ENCODE peak calls at places on chromosome 12, in seven cellular contexts. V is dorsolateral prefrontal cortex, J is OCI-LY7, R is astrocyte of the cerebellum, O is thoracic aorta, A is bronchial epithelial cell, S is cardiac fibroblast. P is an unnamed sample.

GRCh38 chr12:111268738-111269572 is 99.9 kb downstream of the PHETA1 start:
- DNase-seq in J (peak), A (no peak), R (no peak), S (peak), O (no peak), V (no peak), P (peak)

GRCh38 chr12:31005256-31005943 is 68.3 kb upstream of the DDX11 start:
- DNase-seq in O (no peak), R (no peak), S (no peak), V (no peak), A (no peak), J (no peak), P (no peak)

GRCh38 chr12:127143020-127143419 is 1124.0 kb upstream of the TMEM132C start:
- DNase-seq in R (no peak), O (no peak), V (no peak), A (no peak), S (no peak), J (no peak), P (peak)

GRCh38 chr12:49366652-49367380 is 446 bp upstream of the SPATS2 start:
- DNase-seq in R (peak), O (no peak), A (peak), S (peak), V (peak), J (peak), P (peak)

GRCh38 chr12:96416033-96416790 is 16.0 kb upstream of the CDK17 start:
- DNase-seq in R (no peak), V (no peak), S (peak), J (no peak), A (peak), O (no peak), P (no peak)

GRCh38 chr12:122067966-122068365 is 10.6 kb upstream of the MLXIP start:
- DNase-seq in J (peak), V (no peak), A (no peak), S (peak), O (no peak), R (peak), P (peak)

GRCh38 chr12:101670007-101670671 is 27.3 kb upstream of the CHPT1 start:
- DNase-seq in S (peak), V (no peak), A (peak), J (peak), O (no peak), R (peak), P (peak)

GRCh38 chr12:106112094-106112822 is 26.5 kb downstream of the NUAK1 start:
- DNase-seq in S (no peak), V (no peak), J (no peak), O (no peak), A (peak), R (no peak), P (no peak)

GRCh38 chr12:38469689-38470088 is 153.1 kb downstream of the ALG10B start:
- DNase-seq in R (no peak), O (no peak), S (no peak), A (no peak), V (no peak), J (no peak), P (no peak)

GRCh38 chr12:5294274-5294673 is 137.6 kb upstream of the NTF3 start:
- DNase-seq in S (no peak), J (no peak), R (no peak), O (no peak), V (no peak), A (no peak), P (no peak)

GRCh38 chr12:109680521-109681030 is 33.0 kb upstream of the FAM222A start:
- DNase-seq in A (no peak), V (peak), S (no peak), J (no peak), O (no peak), R (no peak), P (peak)

GRCh38 chr12:117583092-117583491 is 221.7 kb upstream of the NOS1 start:
- DNase-seq in S (no peak), R (no peak), O (no peak), J (no peak), V (no peak), A (no peak), P (no peak)

GRCh38 chr12:15751741-15752140 is 37.4 kb downstream of the EPS8 start:
- DNase-seq in V (no peak), O (no peak), S (no peak), J (no peak), R (no peak), A (no peak), P (no peak)

GRCh38 chr12:124720687-124721500 is 142.8 kb downstream of the SCARB1 start:
- DNase-seq in S (peak), R (no peak), V (peak), A (no peak), O (no peak), J (no peak), P (no peak)

GRCh38 chr12:80325167-80325959 is 118.7 kb upstream of the PTPRQ start:
- DNase-seq in S (peak), A (no peak), V (no peak), J (no peak), R (no peak), O (no peak), P (no peak)

GRCh38 chr12:121668750-121669524 is 517 bp downstream of the MORN3 start:
- DNase-seq in S (peak), R (peak), J (peak), A (no peak), V (no peak), O (no peak), P (peak)

GRCh38 chr12:72366255-72366654 is 94.1 kb downstream of the TRHDE start:
- DNase-seq in J (no peak), V (no peak), A (no peak), R (no peak), S (no peak), O (no peak), P (no peak)

GRCh38 chr12:25894759-25895158 is 63.7 kb upstream of the RASSF8 start:
- DNase-seq in O (no peak), V (no peak), A (no peak), J (no peak), S (no peak), R (no peak), P (no peak)

GRCh38 chr12:49091836-49092085 is 2.8 kb downstream of the DHH start:
- DNase-seq in R (no peak), S (peak), V (no peak), J (no peak), A (no peak), O (no peak), P (no peak)

DNA sequence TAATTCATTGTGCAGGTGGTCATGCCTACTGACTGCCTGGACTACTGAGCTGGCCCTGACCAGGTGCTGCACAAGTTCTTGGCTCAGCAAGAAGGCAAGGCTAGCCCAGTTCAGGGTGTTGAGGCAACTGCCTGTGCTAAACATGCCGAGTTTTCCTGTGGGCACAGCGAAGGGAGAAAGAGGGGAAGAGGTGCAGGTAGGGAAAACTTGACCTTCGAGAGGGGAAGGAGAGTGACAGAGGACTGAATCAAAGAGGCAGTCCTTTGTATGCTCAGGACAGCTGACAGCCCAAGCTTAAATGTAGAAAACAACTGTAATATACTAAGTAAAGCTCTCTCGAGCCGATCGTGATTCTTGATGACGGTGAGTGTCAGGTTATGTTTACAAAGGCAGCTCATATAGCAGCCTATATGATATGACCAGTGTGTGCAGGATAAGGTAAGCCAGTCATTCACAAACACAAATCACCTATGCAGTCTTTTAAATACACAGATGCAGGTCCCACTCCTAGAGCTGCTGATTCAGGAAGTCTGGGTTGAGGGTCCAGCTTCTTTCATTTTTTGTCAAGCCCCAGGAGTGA is 2.6 kb downstream of the IRAK3 start:
- DNase-seq in J (no peak), O (no peak), R (no peak), V (no peak), S (no peak), A (peak), P (no peak)
- H3K4me3 ChIP-seq in J (no peak), O (peak), R (no peak), V (no peak), S (no peak), A (no peak), P (no peak)

DNA sequence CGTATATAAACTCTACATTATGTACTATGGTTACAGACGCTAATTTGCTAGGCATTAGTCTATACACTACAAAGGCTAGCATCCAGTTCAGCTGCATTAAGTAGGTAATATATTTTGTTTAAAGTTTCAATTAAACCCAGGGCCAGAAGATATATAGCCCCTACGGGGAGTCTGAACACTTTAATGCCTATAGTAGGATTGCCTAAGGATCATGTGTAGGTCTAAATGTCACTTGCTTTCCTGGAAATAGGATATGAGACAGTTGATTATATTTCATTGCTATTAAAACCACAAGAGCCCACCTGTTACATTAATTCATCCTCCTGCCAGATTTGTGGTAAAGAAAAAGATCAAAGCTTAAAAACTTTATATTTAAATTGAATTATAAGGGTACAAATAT is 286.9 kb downstream of the TMTC2 start:
- DNase-seq in V (no peak), O (no peak), J (no peak), R (no peak), A (no peak), S (no peak), P (no peak)
- H3K4me3 ChIP-seq in V (no peak), O (no peak), J (no peak), R (no peak), A (no peak), S (no peak), P (no peak)

DNA sequence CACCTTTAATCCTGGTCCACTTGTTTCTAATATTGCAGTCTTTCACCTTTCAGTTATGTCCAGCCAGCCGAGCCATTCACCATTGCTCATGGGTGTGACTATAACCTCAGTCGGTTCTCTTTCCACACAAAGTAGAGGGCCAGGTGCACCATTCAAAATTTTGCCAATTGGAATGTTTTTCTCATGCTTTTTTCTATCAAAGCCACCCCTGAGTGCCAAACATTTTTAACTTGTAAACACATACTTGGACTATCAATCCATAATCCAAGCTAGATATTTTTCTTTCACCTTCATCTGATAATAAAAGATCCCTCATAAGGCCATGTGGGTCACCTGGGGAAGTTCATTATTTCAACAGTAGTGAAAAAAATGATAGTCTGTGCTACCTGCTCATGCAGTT is 52.4 kb downstream of the CCER1 start:
- DNase-seq in A (no peak), R (no peak), J (no peak), S (no peak), V (no peak), O (no peak), P (no peak)
- H3K4me3 ChIP-seq in A (no peak), R (no peak), J (no peak), S (no peak), V (no peak), O (no peak), P (no peak)

GRCh38 chr12:27552886-27553560 is 29.0 kb downstream of the PPFIBP1 start:
- DNase-seq in V (peak), O (no peak), J (no peak), A (no peak), R (no peak), S (peak), P (no peak)

GRCh38 chr12:27554003-27554402 is 30.0 kb downstream of the PPFIBP1 start:
- DNase-seq in V (no peak), O (no peak), J (no peak), S (no peak), A (no peak), R (no peak), P (no peak)

GRCh38 chr12:27554421-27555186 is 30.6 kb downstream of the PPFIBP1 start:
- DNase-seq in O (no peak), S (peak), R (peak), J (no peak), A (no peak), V (no peak), P (no peak)

GRCh38 chr12:27555928-27556778 is 32.1 kb downstream of the PPFIBP1 start:
- DNase-seq in V (no peak), S (peak), J (no peak), R (peak), A (no peak), O (no peak), P (no peak)

GRCh38 chr12:27555316-27555715 is 31.3 kb downstream of the PPFIBP1 start:
- DNase-seq in S (no peak), V (no peak), J (no peak), R (no peak), A (no peak), O (no peak), P (no peak)
- H3K4me3 ChIP-seq in S (no peak), V (peak), J (no peak), R (no peak), A (no peak), O (peak), P (no peak)

GRCh38 chr12:94187351-94187750 is 39.0 kb downstream of the PLXNC1 start:
- DNase-seq in O (no peak), R (no peak), V (peak), S (no peak), A (no peak), J (no peak), P (no peak)
- H3K4me3 ChIP-seq in O (peak), R (peak), V (peak), S (no peak), A (no peak), J (no peak), P (no peak)